ENCODE peak calls at places on chromosomes 7 and 10, in five cellular contexts. F, U, D, B and A are unnamed samples.

GRCh38 chr7:142438235-142438922 is 180.5 kb upstream of the PRSS58 start:
- DNase-seq in U (peak), D (peak), B (peak), F (peak), A (peak)

GRCh38 chr7:25995893-25996529 is 156.0 kb upstream of the NFE2L3 start:
- DNase-seq in U (no peak), D (no peak), F (peak), B (no peak), A (peak)

GRCh38 chr7:8365499-8366110 is 67.8 kb upstream of the NXPH1 start:
- DNase-seq in U (peak), D (no peak), F (peak), B (no peak), A (peak)

GRCh38 chr7:130927564-130927963 is 193.6 kb upstream of the KLF14 start:
- DNase-seq in F (no peak), B (no peak), U (peak), D (no peak), A (no peak)

GRCh38 chr7:4641667-4642467 is 40.2 kb upstream of the FOXK1 start:
- DNase-seq in U (peak), D (peak), F (peak), B (peak), A (peak)

GRCh38 chr10:6621536-6621935 is 41.5 kb upstream of the PRKCQ start:
- DNase-seq in B (no peak), D (no peak), F (no peak), U (no peak), A (peak)

GRCh38 chr10:70265032-70265689 is 18.6 kb downstream of the NPFFR1 start:
- DNase-seq in U (peak), B (no peak), F (peak), D (no peak), A (peak)

GRCh38 chr7:16268821-16269768 is 152.2 kb downstream of the CRPPA start:
- DNase-seq in F (no peak), B (peak), D (no peak), U (peak), A (peak)

GRCh38 chr7:158924956-158925355 is 68.6 kb downstream of the DYNC2I1 start:
- DNase-seq in U (peak), B (peak), D (no peak), F (no peak), A (no peak)

GRCh38 chr7:38147005-38147404 is 31.0 kb upstream of the STARD3NL start:
- DNase-seq in U (no peak), F (no peak), D (no peak), B (no peak), A (peak)

GRCh38 chr7:129784783-129785456 is 167.8 kb downstream of the UBE2H start:
- DNase-seq in B (no peak), U (no peak), F (peak), D (no peak), A (no peak)

GRCh38 chr10:124520553-124521428 is 59.2 kb downstream of the LHPP start:
- DNase-seq in F (no peak), B (peak), U (no peak), D (no peak), A (no peak)

GRCh38 chr7:140222797-140223196 is 46.0 kb upstream of the KDM7A start:
- DNase-seq in F (no peak), B (no peak), U (no peak), D (no peak), A (no peak)

GRCh38 chr10:22615819-22616499 is 98.4 kb downstream of the PIP4K2A start:
- DNase-seq in U (peak), F (no peak), B (peak), D (no peak), A (peak)

GRCh38 chr7:122764020-122764419 is 61.3 kb upstream of the RNF148 start:
- DNase-seq in F (no peak), D (no peak), U (no peak), B (no peak), A (no peak)

GRCh38 chr7:155984028-155984607 is 171.9 kb upstream of the SHH start:
- DNase-seq in U (no peak), B (no peak), F (no peak), D (no peak), A (no peak)

GRCh38 chr10:28400176-28400575 is 97.3 kb upstream of the MPP7 start:
- DNase-seq in F (no peak), D (no peak), U (no peak), B (no peak), A (no peak)

GRCh38 chr7:107291434-107291833 is 122.6 kb downstream of the HBP1 start:
- DNase-seq in B (no peak), D (no peak), F (no peak), U (peak), A (no peak)

GRCh38 chr7:11579141-11579540 is 252.9 kb downstream of the THSD7A start:
- DNase-seq in D (no peak), U (no peak), F (no peak), B (no peak), A (no peak)

GRCh38 chr10:33657154-33657900 is 322.9 kb upstream of the NRP1 start:
- DNase-seq in U (peak), F (no peak), D (no peak), B (peak), A (no peak)

GRCh38 chr7:57425239-57425944 is 24.6 kb upstream of the ZNF716 start:
- DNase-seq in F (no peak), D (no peak), U (no peak), B (no peak), A (no peak)

GRCh38 chr10:62005281-62005680 is 103.8 kb downstream of the ARID5B start:
- DNase-seq in F (no peak), U (no peak), B (no peak), D (no peak), A (no peak)

GRCh38 chr10:62000037-62000603 is 98.6 kb downstream of the ARID5B start:
- DNase-seq in D (no peak), U (no peak), B (no peak), F (no peak), A (no peak)

GRCh38 chr10:62002753-62003152 is 101.3 kb downstream of the ARID5B start:
- DNase-seq in D (no peak), F (no peak), U (no peak), B (no peak), A (no peak)

GRCh38 chr10:61998937-61999336 is 97.4 kb downstream of the ARID5B start:
- DNase-seq in F (no peak), D (no peak), U (no peak), B (no peak), A (no peak)

DNA sequence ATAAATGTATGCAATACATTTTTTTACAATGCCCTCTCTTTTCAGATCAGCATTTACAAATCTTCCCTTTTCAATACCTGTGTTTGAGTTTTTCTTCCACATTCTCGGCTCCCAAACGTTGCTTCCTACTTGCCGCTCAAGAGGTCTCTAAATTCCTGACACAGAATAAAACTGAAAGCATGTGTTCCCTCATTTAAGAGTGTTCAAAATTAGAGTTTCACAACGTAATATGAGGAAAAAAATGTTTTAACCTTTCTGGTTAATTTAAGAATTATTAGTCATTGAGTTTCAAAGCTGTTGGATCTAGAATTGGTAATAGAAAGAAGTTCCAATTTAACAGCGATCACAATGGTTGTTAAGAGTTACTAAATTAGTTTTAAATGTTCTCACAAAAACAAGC is 100.4 kb downstream of the ARID5B start:
- DNase-seq in U (no peak), B (no peak), D (no peak), F (no peak), A (no peak)
- H3K27ac ChIP-seq in U (no peak), B (no peak), D (no peak), F (no peak), A (no peak)

DNA sequence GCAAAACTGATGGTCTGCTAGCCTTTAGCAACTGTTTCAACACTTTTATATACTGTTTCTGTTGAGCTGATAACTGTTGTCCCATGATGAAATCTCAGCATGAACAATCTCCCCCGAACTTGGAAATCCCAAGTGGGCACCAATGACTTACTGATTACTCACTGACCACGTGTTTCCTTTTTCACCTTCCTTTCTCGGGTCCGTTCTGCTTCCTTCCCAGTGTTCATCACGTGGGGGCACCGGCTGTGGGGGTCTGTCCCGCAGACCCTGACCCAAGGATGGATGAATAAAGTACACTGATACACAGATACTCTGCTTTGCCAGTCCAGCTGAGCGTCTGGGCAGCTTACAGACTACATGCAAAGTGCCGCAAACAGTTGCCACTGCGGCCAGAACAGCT is 39.0 kb upstream of the RASGEF1A start:
- DNase-seq in U (no peak), F (no peak), B (no peak), D (no peak), A (no peak)
- H3K4me2 ChIP-seq in U (no peak), F (no peak), B (no peak), D (peak), A (no peak)

GRCh38 chr7:333399-333776 is 43.4 kb downstream of the FOXL3 start:
- DNase-seq in U (peak), D (peak), B (no peak), F (no peak), A (peak)

GRCh38 chr7:337567-337951 is 47.6 kb downstream of the FOXL3 start:
- DNase-seq in B (no peak), F (no peak), U (no peak), D (no peak), A (no peak)

GRCh38 chr7:334618-335357 is 44.8 kb downstream of the FOXL3 start:
- DNase-seq in B (no peak), F (no peak), U (no peak), D (no peak), A (no peak)

GRCh38 chr7:336810-337566 is 47.0 kb downstream of the FOXL3 start:
- DNase-seq in U (no peak), D (no peak), F (no peak), B (no peak), A (no peak)

GRCh38 chr7:335358-336148 is 45.6 kb downstream of the FOXL3 start:
- DNase-seq in U (no peak), D (no peak), B (no peak), F (no peak), A (no peak)
- H3K27ac ChIP-seq in U (no peak), D (no peak), B (no peak), F (no peak), A (no peak)

DNA sequence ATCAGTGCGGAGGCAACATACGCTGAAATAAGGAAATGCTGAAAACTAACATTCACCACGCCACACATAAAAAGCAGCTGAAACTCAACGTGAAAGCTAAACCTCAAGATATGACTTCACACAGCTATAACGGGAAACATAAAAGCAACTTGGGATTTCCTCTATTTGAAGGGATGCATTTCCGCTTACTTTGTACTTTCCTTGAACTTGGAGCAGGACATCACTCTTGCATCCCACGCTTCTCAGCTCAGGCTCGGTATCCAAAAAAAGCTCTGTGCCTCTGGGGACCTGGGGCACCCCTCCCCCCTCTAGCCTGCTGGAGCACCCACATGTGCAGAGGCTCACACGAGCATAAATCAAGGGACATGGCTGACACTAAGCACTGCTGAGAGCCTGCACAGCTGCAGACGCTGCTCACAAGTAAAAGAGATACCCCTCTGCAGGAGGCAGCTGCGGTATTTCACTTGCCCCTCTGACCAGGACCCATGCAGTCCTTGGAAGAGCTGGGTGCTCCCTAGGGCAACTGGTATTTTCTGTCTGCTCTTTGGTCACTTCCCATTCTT is 34.2 kb downstream of the PARD3 start:
- DNase-seq in U (no peak), B (peak), F (no peak), D (no peak), A (peak)
- H3K4me2 ChIP-seq in U (no peak), B (peak), F (peak), D (no peak), A (peak)

GRCh38 chr7:113140956-113141355 is 22.6 kb upstream of the SMIM30 start:
- DNase-seq in F (no peak), B (no peak), U (no peak), D (no peak), A (no peak)
- H3K27ac ChIP-seq in F (no peak), B (no peak), U (no peak), D (no peak), A (no peak)

GRCh38 chr7:105188201-105188600 is 174.2 kb downstream of the KMT2E start:
- DNase-seq in U (no peak), B (peak), D (no peak), F (no peak), A (no peak)
- H3K4me2 ChIP-seq in U (no peak), B (no peak), D (no peak), F (no peak), A (no peak)

DNA sequence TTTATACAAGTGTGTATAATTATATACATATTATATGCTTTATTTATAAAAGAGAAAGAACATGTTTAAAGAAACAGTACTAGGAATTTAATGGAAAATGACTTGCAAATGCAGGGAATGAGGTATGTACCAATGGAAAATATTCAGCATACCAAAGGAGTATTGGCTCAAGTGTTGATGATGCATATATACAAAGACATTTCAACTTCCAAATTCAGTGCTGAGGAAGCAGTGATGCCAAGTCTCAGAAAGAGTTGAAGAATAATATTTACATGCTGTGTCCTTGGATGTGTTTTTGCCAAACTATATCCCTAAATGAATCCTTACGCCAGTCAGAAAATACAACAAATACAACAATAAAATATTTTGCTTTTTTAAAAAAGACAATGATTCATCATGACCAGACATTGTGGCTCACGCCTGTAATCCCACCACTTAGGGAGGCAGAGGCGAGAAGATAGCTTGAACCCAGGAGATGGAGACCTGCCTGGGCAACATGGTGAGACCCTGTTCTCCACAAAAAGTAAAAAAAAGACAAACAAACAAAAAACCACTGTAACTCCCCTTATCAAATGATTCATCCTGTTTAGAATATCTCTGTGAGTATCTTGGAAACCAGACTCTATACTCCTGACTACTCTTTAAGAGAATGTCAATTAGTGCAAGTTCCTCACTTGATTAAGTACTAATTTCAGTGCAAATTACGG is 157.2 kb downstream of the CHRM2 start:
- DNase-seq in B (peak), D (no peak), F (no peak), U (no peak), A (no peak)
- H3K27ac ChIP-seq in B (peak), D (no peak), F (no peak), U (no peak), A (no peak)

GRCh38 chr7:157567666-157568065 is 230.9 kb downstream of the DNAJB6 start:
- DNase-seq in D (no peak), F (no peak), B (no peak), U (no peak), A (no peak)

GRCh38 chr7:157566631-157567006 is 229.8 kb downstream of the DNAJB6 start:
- DNase-seq in B (no peak), F (no peak), D (no peak), U (no peak), A (no peak)

GRCh38 chr7:157568785-157569584 is 232.2 kb downstream of the DNAJB6 start:
- DNase-seq in D (no peak), B (peak), U (no peak), F (peak), A (peak)

GRCh38 chr7:157569967-157570366 is 233.2 kb downstream of the DNAJB6 start:
- DNase-seq in D (no peak), U (no peak), B (no peak), F (no peak), A (no peak)

GRCh38 chr7:157568071-157568784 is 231.4 kb downstream of the DNAJB6 start:
- DNase-seq in B (no peak), D (no peak), F (no peak), U (no peak), A (no peak)
- H3K4me2 ChIP-seq in B (peak), D (no peak), F (peak), U (no peak), A (peak)

DNA sequence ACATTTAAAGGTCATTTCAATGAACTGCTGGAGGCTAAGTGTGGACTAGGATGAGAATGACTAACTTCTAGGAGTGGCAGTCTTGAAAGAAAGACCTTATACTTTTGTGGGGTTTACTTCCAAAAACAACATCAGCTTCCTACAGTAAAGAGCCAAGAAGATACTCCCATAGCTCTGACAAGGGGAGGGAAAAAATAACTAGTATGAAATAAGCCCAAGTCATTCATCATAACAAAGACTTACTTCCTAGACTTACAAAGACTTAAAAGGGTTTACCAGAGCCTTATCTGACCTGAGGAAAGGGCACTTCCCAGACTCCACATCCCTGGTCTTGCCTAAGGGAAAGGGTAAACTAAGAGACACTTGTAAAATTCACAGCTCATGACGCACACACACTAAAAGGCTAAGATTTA is 31.7 kb downstream of the ARHGAP12 start:
- DNase-seq in F (no peak), B (peak), U (peak), D (peak), A (peak)
- H3K27ac ChIP-seq in F (no peak), B (no peak), U (peak), D (peak), A (peak)